ENCODE peak calls at places on chromosomes 3 and 15, in six cellular contexts. W is HepG2, P is K562, U is HCT116, M is GM12878, I is SK-N-SH. G is an unnamed sample.

GRCh38 chr3:42911551-42911950 is 5.6 kb downstream of the ZNF662 start:
- DNase-seq in W (no peak), P (no peak), U (no peak), M (no peak), I (no peak), G (no peak)

GRCh38 chr15:88981244-88982215 is 68.4 kb upstream of the MFGE8 start:
- DNase-seq in W (no peak), P (no peak), U (no peak), M (no peak), I (no peak), G (no peak)

GRCh38 chr3:192879346-192880031 is 38.2 kb downstream of the MB21D2 start:
- DNase-seq in W (peak), P (no peak), U (peak), M (no peak), I (peak), G (peak)

GRCh38 chr3:165797551-165797950 is 39.7 kb downstream of the BCHE start:
- DNase-seq in W (no peak), P (no peak), U (no peak), M (no peak), I (no peak), G (no peak)

GRCh38 chr3:110966966-110967663 is 104.5 kb upstream of the NECTIN3 start:
- DNase-seq in W (no peak), P (no peak), U (no peak), M (no peak), I (no peak), G (no peak)

GRCh38 chr15:43516801-43517353 is 531 bp upstream of the MAP1A start:
- DNase-seq in W (no peak), P (peak), U (no peak), M (no peak), I (peak), G (no peak)

GRCh38 chr3:85159376-85159775 is 200.6 kb downstream of the CADM2 start:
- DNase-seq in W (no peak), P (no peak), U (no peak), M (no peak), I (no peak), G (no peak)

GRCh38 chr15:96336045-96336642 is 5.6 kb downstream of the NR2F2 start:
- DNase-seq in W (no peak), P (no peak), U (no peak), M (no peak), I (no peak), G (no peak)

GRCh38 chr3:29430558-29430971 is 149.7 kb downstream of the RBMS3 start:
- DNase-seq in W (no peak), P (no peak), U (no peak), M (no peak), I (peak), G (no peak)

GRCh38 chr3:99829844-99830243 is 12.2 kb downstream of the CMSS1 start:
- DNase-seq in W (no peak), P (no peak), U (no peak), M (no peak), I (no peak), G (no peak)

GRCh38 chr15:41597787-41598186 is 38.8 kb downstream of the TYRO3 start:
- DNase-seq in W (no peak), P (no peak), U (no peak), M (no peak), I (no peak), G (no peak)

GRCh38 chr3:187227658-187228258 is 30.5 kb downstream of the RTP1 start:
- DNase-seq in W (no peak), P (no peak), U (no peak), M (no peak), I (no peak), G (no peak)

GRCh38 chr3:148992635-148993230 is 1.4 kb downstream of the GYG1 start:
- DNase-seq in W (no peak), P (no peak), U (no peak), M (no peak), I (no peak), G (no peak)

GRCh38 chr15:78209646-78210348 is 24.6 kb downstream of the ACSBG1 start:
- DNase-seq in W (no peak), P (no peak), U (no peak), M (no peak), I (no peak), G (no peak)

GRCh38 chr15:56469484-56469883 is 4.5 kb upstream of the MNS1 start:
- DNase-seq in W (peak), P (no peak), U (no peak), M (no peak), I (no peak), G (no peak)

GRCh38 chr3:75218577-75218976 is 445.6 kb upstream of the FRG2C start:
- DNase-seq in W (no peak), P (no peak), U (no peak), M (no peak), I (no peak), G (no peak)
- H3K27ac ChIP-seq in W (no peak), P (no peak), U (no peak), M (no peak), I (no peak), G (no peak)

DNA sequence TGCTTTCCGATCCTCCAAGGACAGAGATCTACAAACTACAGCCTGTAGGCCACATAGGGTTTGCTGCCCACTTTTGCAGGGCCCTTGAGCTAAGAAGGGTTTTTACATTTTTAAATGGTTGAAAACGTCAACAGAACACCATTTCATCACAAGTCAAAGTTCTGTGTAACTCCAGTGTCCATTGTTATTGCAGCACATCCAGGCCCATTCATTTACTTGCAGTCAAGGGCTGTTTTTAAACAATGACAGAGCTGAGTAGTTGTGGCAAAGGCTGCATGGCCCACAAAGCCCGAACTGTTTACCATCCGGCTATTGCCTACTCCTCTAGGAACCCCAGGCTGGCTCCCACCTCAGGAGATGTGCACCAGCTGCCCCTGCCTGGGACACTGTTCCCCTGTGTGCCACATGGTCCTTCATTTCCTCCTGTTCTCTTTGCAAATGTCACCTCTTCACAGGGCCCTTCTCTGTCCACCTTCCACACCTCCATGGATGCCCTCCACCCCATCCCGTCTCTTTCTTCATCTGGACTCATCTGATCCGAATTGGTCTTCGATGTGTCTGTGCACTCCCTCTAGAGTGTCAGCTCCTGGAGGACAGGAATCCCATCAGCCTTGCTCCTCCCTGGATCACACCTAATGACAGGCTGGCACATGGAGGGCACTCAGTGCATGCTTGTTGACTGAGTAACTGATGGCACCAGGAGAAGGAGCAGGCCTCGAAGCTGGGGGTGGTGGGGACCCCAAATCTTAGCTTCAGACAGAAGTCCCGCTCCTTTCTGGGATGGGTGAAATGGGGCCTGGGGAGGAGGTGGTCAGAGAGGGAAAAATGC is 69.5 kb upstream of the IQSEC1 start:
- DNase-seq in W (peak), P (no peak), U (no peak), M (no peak), I (no peak), G (no peak)
- TF ChIP-seq SIN3A in W (no peak), P (no peak), U (no peak), M (no peak), I (no peak), G (no peak)

GRCh38 chr3:14525685-14526631 is 14.2 kb downstream of the GRIP2 start:
- DNase-seq in W (no peak), P (no peak), U (no peak), M (no peak), I (no peak), G (no peak)
- TF ChIP-seq REST in W (no peak), P (no peak), U (no peak), M (no peak), I (no peak), G (no peak)

GRCh38 chr3:10516835-10517465 is 11.6 kb upstream of the ATP2B2 start:
- DNase-seq in W (no peak), P (no peak), U (no peak), M (no peak), I (no peak), G (no peak)
- H3K27ac ChIP-seq in W (no peak), P (no peak), U (no peak), M (no peak), I (no peak), G (no peak)